ENCODE peak calls at places on chromosome 5, in eight cellular contexts. F, C, P, H, I, E, T and A are unnamed samples.

GRCh38 chr5:175728885-175729828 is 71.3 kb downstream of the HRH2 start:
- DNase-seq in H (peak), P (no peak), E (no peak), C (no peak), I (no peak), F (no peak), T (no peak), A (no peak)

GRCh38 chr5:20213803-20214202 is 225.8 kb upstream of the CDH18 start:
- DNase-seq in F (no peak), E (no peak), I (no peak), C (no peak), H (no peak), T (no peak), P (no peak), A (no peak)

GRCh38 chr5:178429541-178430186 is 160.5 kb downstream of the COL23A1 start:
- DNase-seq in I (no peak), T (no peak), E (no peak), P (peak), C (no peak), H (no peak), F (no peak), A (no peak)

GRCh38 chr5:35478856-35479682 is 138.6 kb upstream of the SPEF2 start:
- DNase-seq in P (no peak), I (no peak), C (no peak), T (no peak), E (no peak), F (no peak), H (no peak), A (no peak)

GRCh38 chr5:115086473-115086872 is 83.2 kb downstream of the TRIM36 start:
- DNase-seq in F (no peak), T (no peak), C (no peak), I (no peak), H (no peak), E (no peak), P (no peak), A (no peak)

GRCh38 chr5:472656-473343 is 29.8 kb downstream of the EXOC3 start:
- DNase-seq in T (peak), H (peak), P (peak), C (peak), I (peak), F (peak), E (peak), A (peak)

GRCh38 chr5:147809830-147810666 is 21.4 kb downstream of the SPINK1 start:
- DNase-seq in I (no peak), P (no peak), C (no peak), E (no peak), F (no peak), H (no peak), T (no peak), A (no peak)

GRCh38 chr5:37823433-37824152 is 16.2 kb downstream of the GDNF start:
- DNase-seq in I (no peak), F (no peak), C (no peak), T (no peak), H (no peak), P (no peak), E (no peak), A (no peak)

GRCh38 chr5:105956456-105957177 is 1714.1 kb downstream of the EFNA5 start:
- DNase-seq in I (no peak), P (no peak), T (no peak), E (no peak), C (no peak), F (no peak), H (no peak), A (no peak)

GRCh38 chr5:978693-979092 is 29.9 kb upstream of the NKD2 start:
- DNase-seq in F (no peak), I (no peak), E (no peak), H (no peak), T (no peak), P (no peak), C (no peak), A (no peak)

GRCh38 chr5:90220554-90220953 is 189.0 kb downstream of the CETN3 start:
- DNase-seq in E (no peak), I (no peak), H (no peak), C (no peak), P (no peak), T (no peak), F (no peak), A (no peak)

GRCh38 chr5:123209163-123210013 is 120.3 kb downstream of the PRDM6 start:
- DNase-seq in H (peak), T (no peak), F (no peak), P (no peak), C (no peak), E (peak), I (no peak), A (peak)

GRCh38 chr5:174573210-174574014 is 151.0 kb upstream of the MSX2 start:
- DNase-seq in F (no peak), I (no peak), H (peak), T (no peak), E (no peak), P (no peak), C (no peak), A (no peak)

GRCh38 chr5:1320436-1321344 is 24.2 kb downstream of the CLPTM1L start:
- DNase-seq in F (no peak), I (no peak), C (no peak), P (no peak), H (no peak), E (no peak), T (peak), A (no peak)

GRCh38 chr5:150172563-150172962 is 6.0 kb downstream of the CDX1 start:
- DNase-seq in P (no peak), H (no peak), I (no peak), C (no peak), T (no peak), E (no peak), F (no peak), A (no peak)

GRCh38 chr5:138282918-138283742 is 8.7 kb upstream of the GFRA3 start:
- DNase-seq in T (no peak), E (no peak), F (peak), I (peak), C (no peak), H (peak), P (no peak), A (peak)

GRCh38 chr5:14581891-14582796 is 552 bp downstream of the OTULINL start:
- DNase-seq in P (peak), I (peak), C (peak), F (peak), T (peak), E (peak), H (peak), A (no peak)

GRCh38 chr5:5209510-5210286 is 69.6 kb downstream of the ADAMTS16 start:
- DNase-seq in P (no peak), C (no peak), F (no peak), I (no peak), E (no peak), H (peak), T (no peak), A (no peak)

GRCh38 chr5:179006564-179006963 is 11.4 kb upstream of the GRM6 start:
- DNase-seq in H (no peak), T (no peak), E (no peak), F (no peak), P (no peak), I (no peak), C (no peak), A (no peak)

GRCh38 chr5:115579747-115580173 is 22.5 kb downstream of the TICAM2 start:
- DNase-seq in C (no peak), H (no peak), T (no peak), E (peak), P (no peak), I (no peak), F (no peak), A (no peak)

GRCh38 chr5:177512736-177513380 is 3.2 kb upstream of the DOK3 start:
- DNase-seq in C (no peak), E (no peak), P (no peak), F (no peak), T (no peak), I (no peak), H (no peak), A (no peak)

GRCh38 chr5:146193291-146193690 is 10.1 kb upstream of the RBM27 start:
- DNase-seq in T (no peak), H (no peak), P (no peak), C (no peak), F (no peak), I (no peak), E (no peak), A (no peak)

GRCh38 chr5:624951-625230 is 12.8 kb downstream of the CEP72 start:
- DNase-seq in H (no peak), P (no peak), C (no peak), T (no peak), F (no peak), I (no peak), E (no peak), A (no peak)

GRCh38 chr5:54234304-54234938 is 76.0 kb downstream of the ARL15 start:
- DNase-seq in E (peak), T (no peak), H (no peak), C (no peak), F (peak), P (no peak), I (no peak), A (no peak)

GRCh38 chr5:761206-761771 is 23.2 kb downstream of the ZDHHC11B start:
- DNase-seq in I (no peak), P (no peak), T (no peak), C (no peak), F (no peak), E (no peak), H (no peak), A (no peak)

GRCh38 chr5:41325074-41325473 is 111.7 kb upstream of the C6 start:
- DNase-seq in F (no peak), P (no peak), T (no peak), H (no peak), C (no peak), E (no peak), I (no peak), A (no peak)

GRCh38 chr5:54719384-54720306 is 202.1 kb downstream of the SNX18 start:
- DNase-seq in H (no peak), I (peak), E (no peak), P (no peak), F (no peak), T (no peak), C (no peak), A (peak)

GRCh38 chr5:2267991-2268390 is 385.3 kb upstream of the IRX4 start:
- DNase-seq in C (no peak), F (no peak), E (no peak), I (no peak), T (no peak), P (no peak), H (no peak), A (no peak)

GRCh38 chr5:76498328-76498727 is 95.2 kb downstream of the IQGAP2 start:
- DNase-seq in F (no peak), P (no peak), H (no peak), I (no peak), E (no peak), C (no peak), T (no peak), A (no peak)

GRCh38 chr5:69525490-69525889 is 32.9 kb downstream of the OCLN start:
- DNase-seq in I (no peak), T (no peak), F (no peak), H (no peak), E (no peak), P (no peak), C (no peak), A (no peak)

GRCh38 chr5:96387616-96388015 is 45.4 kb downstream of the PCSK1 start:
- DNase-seq in T (no peak), P (no peak), E (no peak), F (no peak), I (no peak), H (no peak), C (no peak), A (peak)

GRCh38 chr5:177302354-177303110 is 987 bp downstream of the RAB24 start:
- DNase-seq in E (no peak), C (no peak), T (no peak), H (no peak), P (no peak), F (no peak), I (no peak), A (no peak)